ENCODE peak calls at places on chromosomes 11 and 22, in seven cellular contexts. One of them, this sample, is unnamed.

GRCh38 chr22:31623634-31624312 is 38.2 kb downstream of the PISD start:
- DNase-seq in kidney: no peak
- DNase-seq in thoracic aorta: no peak
- DNase-seq in HCT116: no peak
- DNase-seq in uterus: no peak
- DNase-seq in right lobe of liver: no peak
- DNase-seq in cardiac fibroblast: no peak
- DNase-seq in this sample: no peak

GRCh38 chr22:19035474-19036228 is 86.6 kb downstream of the DGCR2 start:
- DNase-seq in right lobe of liver: peak
- DNase-seq in uterus: no peak
- DNase-seq in HCT116: no peak
- DNase-seq in thoracic aorta: no peak
- DNase-seq in kidney: peak
- DNase-seq in cardiac fibroblast: no peak
- DNase-seq in this sample: no peak

GRCh38 chr11:113316251-113316650 is 1.9 kb downstream of the TTC12 start:
- DNase-seq in uterus: no peak
- DNase-seq in right lobe of liver: no peak
- DNase-seq in cardiac fibroblast: no peak
- DNase-seq in HCT116: no peak
- DNase-seq in kidney: no peak
- DNase-seq in thoracic aorta: no peak
- DNase-seq in this sample: no peak

GRCh38 chr11:9525116-9525515 is 48.4 kb upstream of the WEE1 start:
- DNase-seq in right lobe of liver: no peak
- DNase-seq in uterus: no peak
- DNase-seq in cardiac fibroblast: peak
- DNase-seq in kidney: no peak
- DNase-seq in HCT116: no peak
- DNase-seq in thoracic aorta: no peak
- DNase-seq in this sample: no peak

GRCh38 chr11:4531666-4532065 is 13.3 kb upstream of the OR52M1 start:
- DNase-seq in HCT116: no peak
- DNase-seq in cardiac fibroblast: no peak
- DNase-seq in uterus: no peak
- DNase-seq in right lobe of liver: no peak
- DNase-seq in thoracic aorta: no peak
- DNase-seq in kidney: no peak
- DNase-seq in this sample: no peak

GRCh38 chr22:39960791-39961746 is 872 bp downstream of the TMA7B start:
- DNase-seq in thoracic aorta: no peak
- DNase-seq in uterus: no peak
- DNase-seq in cardiac fibroblast: peak
- DNase-seq in HCT116: no peak
- DNase-seq in kidney: no peak
- DNase-seq in right lobe of liver: no peak
- DNase-seq in this sample: peak

GRCh38 chr22:35033635-35034296 is 32.2 kb upstream of the ISX start:
- DNase-seq in kidney: no peak
- DNase-seq in right lobe of liver: no peak
- DNase-seq in thoracic aorta: no peak
- DNase-seq in HCT116: no peak
- DNase-seq in cardiac fibroblast: no peak
- DNase-seq in uterus: no peak
- DNase-seq in this sample: no peak

GRCh38 chr11:133927690-133928627 is 28.8 kb downstream of the IGSF9B start:
- DNase-seq in right lobe of liver: peak
- DNase-seq in cardiac fibroblast: peak
- DNase-seq in uterus: peak
- DNase-seq in HCT116: no peak
- DNase-seq in kidney: no peak
- DNase-seq in thoracic aorta: no peak
- DNase-seq in this sample: no peak

GRCh38 chr11:115548878-115549528 is 44.8 kb upstream of the CADM1 start:
- DNase-seq in thoracic aorta: no peak
- DNase-seq in cardiac fibroblast: no peak
- DNase-seq in HCT116: no peak
- DNase-seq in uterus: no peak
- DNase-seq in right lobe of liver: no peak
- DNase-seq in kidney: no peak
- DNase-seq in this sample: no peak

GRCh38 chr11:36540998-36541397 is 26.8 kb upstream of the RAG1 start:
- DNase-seq in uterus: no peak
- DNase-seq in cardiac fibroblast: peak
- DNase-seq in HCT116: peak
- DNase-seq in right lobe of liver: peak
- DNase-seq in kidney: no peak
- DNase-seq in thoracic aorta: no peak
- DNase-seq in this sample: peak

GRCh38 chr11:123509737-123510578 is 79.9 kb downstream of the GRAMD1B start:
- DNase-seq in thoracic aorta: no peak
- DNase-seq in kidney: no peak
- DNase-seq in uterus: no peak
- DNase-seq in cardiac fibroblast: peak
- DNase-seq in right lobe of liver: no peak
- DNase-seq in HCT116: no peak
- DNase-seq in this sample: no peak

GRCh38 chr22:48824673-48825651 is 1002.7 kb downstream of the BRD1 start:
- DNase-seq in thoracic aorta: no peak
- DNase-seq in HCT116: no peak
- DNase-seq in kidney: peak
- DNase-seq in right lobe of liver: no peak
- DNase-seq in cardiac fibroblast: no peak
- DNase-seq in uterus: no peak
- DNase-seq in this sample: no peak

DNA sequence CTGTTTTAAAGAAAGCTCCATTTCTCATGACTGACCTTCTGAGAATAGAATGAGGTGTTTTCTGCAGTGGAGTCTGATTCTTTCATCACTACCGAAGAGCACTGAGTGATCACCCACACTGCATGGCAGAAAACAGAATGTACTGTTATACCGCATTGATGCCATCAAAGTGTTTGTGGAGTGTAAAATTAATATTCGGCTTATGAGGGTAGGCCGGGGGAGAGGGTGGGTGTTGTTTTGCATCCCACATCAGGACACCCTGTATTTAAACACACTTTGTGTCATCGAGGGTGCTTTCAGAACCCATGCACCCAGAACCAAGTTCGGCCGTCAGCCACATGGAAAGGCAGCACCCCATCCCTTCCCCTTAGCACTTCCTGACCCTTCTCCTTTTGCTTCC is 41.3 kb upstream of the ETS1 start:
- DNase-seq in thoracic aorta: no peak
- DNase-seq in cardiac fibroblast: no peak
- DNase-seq in HCT116: no peak
- DNase-seq in kidney: no peak
- DNase-seq in uterus: no peak
- DNase-seq in right lobe of liver: no peak
- DNase-seq in this sample: no peak
- H3K4me3 ChIP-seq in thoracic aorta: no peak
- H3K4me3 ChIP-seq in cardiac fibroblast: no peak
- H3K4me3 ChIP-seq in HCT116: no peak
- H3K4me3 ChIP-seq in kidney: no peak
- H3K4me3 ChIP-seq in uterus: no peak
- H3K4me3 ChIP-seq in right lobe of liver: no peak
- H3K4me3 ChIP-seq in this sample: no peak

GRCh38 chr22:37533995-37534394 is 14.8 kb upstream of the CARD10 start:
- DNase-seq in kidney: no peak
- DNase-seq in thoracic aorta: no peak
- DNase-seq in right lobe of liver: no peak
- DNase-seq in cardiac fibroblast: peak
- DNase-seq in HCT116: peak
- DNase-seq in uterus: no peak
- DNase-seq in this sample: no peak
- TF ChIP-seq CTCF in kidney: no peak
- TF ChIP-seq CTCF in thoracic aorta: no peak
- TF ChIP-seq CTCF in right lobe of liver: no peak
- TF ChIP-seq CTCF in cardiac fibroblast: no peak
- TF ChIP-seq CTCF in HCT116: no peak
- TF ChIP-seq CTCF in uterus: no peak
- TF ChIP-seq CTCF in this sample: no peak

DNA sequence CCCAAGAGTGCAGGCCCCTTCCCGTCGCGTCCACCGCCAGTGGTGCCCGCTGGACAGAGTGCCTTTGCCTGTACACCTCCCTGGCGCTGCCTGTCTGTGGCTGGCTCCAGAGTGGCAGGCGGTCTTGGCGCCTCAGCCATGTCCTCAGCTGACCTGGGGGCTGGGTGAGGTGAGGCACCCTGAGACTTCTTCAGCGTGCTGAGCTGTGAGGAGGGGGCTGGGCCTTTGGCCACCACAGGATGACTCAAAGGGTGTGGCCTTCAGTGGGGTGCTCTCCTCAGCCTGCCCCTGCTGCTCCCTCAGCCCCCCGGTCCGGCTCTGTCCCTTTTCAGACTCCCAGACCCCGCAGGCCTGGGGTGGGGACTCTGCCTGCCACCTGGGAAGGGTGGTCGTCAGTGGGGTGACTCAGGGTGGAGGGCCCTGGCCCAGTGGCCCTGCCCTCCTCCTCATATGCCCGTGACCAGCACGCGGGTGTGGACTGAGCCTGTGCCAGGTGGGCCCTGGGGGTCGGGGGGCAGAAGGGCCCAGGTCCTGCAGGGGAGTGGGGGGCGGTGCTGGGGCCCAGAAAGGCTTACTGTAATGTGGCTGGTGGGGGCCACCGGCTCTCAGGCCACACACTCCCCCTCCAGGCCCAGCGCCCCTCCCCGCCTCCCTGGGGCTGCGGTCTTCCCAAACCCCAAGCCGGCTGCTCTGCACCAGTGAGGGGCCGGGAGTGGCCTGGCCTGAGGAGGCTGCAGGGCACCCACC is 15.9 kb downstream of the CRELD2 start:
- DNase-seq in HCT116: no peak
- DNase-seq in thoracic aorta: no peak
- DNase-seq in right lobe of liver: peak
- DNase-seq in uterus: peak
- DNase-seq in cardiac fibroblast: peak
- DNase-seq in kidney: peak
- DNase-seq in this sample: no peak
- H3K4me3 ChIP-seq in HCT116: peak
- H3K4me3 ChIP-seq in thoracic aorta: peak
- H3K4me3 ChIP-seq in right lobe of liver: peak
- H3K4me3 ChIP-seq in uterus: peak
- H3K4me3 ChIP-seq in cardiac fibroblast: peak
- H3K4me3 ChIP-seq in kidney: peak
- H3K4me3 ChIP-seq in this sample: peak

GRCh38 chr11:132448334-132448995 is 1078.0 kb downstream of the NTM start:
- DNase-seq in HCT116: no peak
- DNase-seq in uterus: no peak
- DNase-seq in thoracic aorta: no peak
- DNase-seq in cardiac fibroblast: no peak
- DNase-seq in right lobe of liver: no peak
- DNase-seq in kidney: no peak
- DNase-seq in this sample: no peak
- TF ChIP-seq CTCF in HCT116: no peak
- TF ChIP-seq CTCF in uterus: no peak
- TF ChIP-seq CTCF in thoracic aorta: no peak
- TF ChIP-seq CTCF in cardiac fibroblast: no peak
- TF ChIP-seq CTCF in right lobe of liver: no peak
- TF ChIP-seq CTCF in kidney: no peak
- TF ChIP-seq CTCF in this sample: no peak

GRCh38 chr11:120334894-120335462 is 1.2 kb upstream of the ARHGEF12 start:
- DNase-seq in thoracic aorta: peak
- DNase-seq in cardiac fibroblast: peak
- DNase-seq in kidney: no peak
- DNase-seq in HCT116: no peak
- DNase-seq in uterus: peak
- DNase-seq in right lobe of liver: peak
- DNase-seq in this sample: peak
- H3K4me3 ChIP-seq in thoracic aorta: peak
- H3K4me3 ChIP-seq in cardiac fibroblast: peak
- H3K4me3 ChIP-seq in kidney: peak
- H3K4me3 ChIP-seq in HCT116: peak
- H3K4me3 ChIP-seq in uterus: peak
- H3K4me3 ChIP-seq in right lobe of liver: peak
- H3K4me3 ChIP-seq in this sample: peak

This sample was measured in GM12864.